ENCODE peak calls at places on chromosomes 6 and 20, in seven cellular contexts. R is omental fat pad, J is progenitor cell of endocrine pancreas, L is hepatocyte, P is WTC11, S is gastrocnemius medialis, O is mesothelial cell of epicardium. W is an unnamed sample.

GRCh38 chr6:52201493-52201892 is 15.3 kb downstream of the IL17A start:
- DNase-seq in O (no peak), S (no peak), J (no peak), L (no peak), R (no peak), P (no peak), W (no peak)

GRCh38 chr6:12324096-12324495 is 33.9 kb downstream of the EDN1 start:
- DNase-seq in J (no peak), S (no peak), L (peak), P (no peak), R (no peak), O (no peak), W (peak)

GRCh38 chr6:111748247-111748647 is 125.0 kb downstream of the FYN start:
- DNase-seq in L (no peak), O (no peak), P (no peak), R (no peak), J (no peak), S (no peak), W (no peak)

GRCh38 chr20:7113577-7114466 is 346.3 kb downstream of the BMP2 start:
- DNase-seq in L (peak), P (peak), J (no peak), R (no peak), O (peak), S (no peak), W (no peak)

GRCh38 chr6:169804427-169804826 is 53.0 kb downstream of the ERMARD start:
- DNase-seq in S (no peak), O (no peak), J (no peak), P (no peak), R (no peak), L (no peak), W (no peak)

GRCh38 chr6:111900731-111901130 is 27.5 kb upstream of the FYN start:
- DNase-seq in R (no peak), J (no peak), O (no peak), L (no peak), P (no peak), S (no peak), W (no peak)

GRCh38 chr6:113967777-113968176 is 3.2 kb downstream of the HDAC2 start:
- DNase-seq in L (no peak), O (no peak), J (no peak), P (no peak), S (no peak), R (no peak), W (no peak)

GRCh38 chr20:46057856-46058655 is 29.0 kb downstream of the SLC12A5 start:
- DNase-seq in R (no peak), P (peak), L (peak), O (no peak), J (peak), S (no peak), W (peak)

GRCh38 chr6:155599571-155599970 is 143.9 kb upstream of the NOX3 start:
- DNase-seq in J (no peak), P (no peak), S (no peak), O (no peak), L (no peak), R (no peak), W (no peak)

GRCh38 chr20:1900321-1900791 is 5.1 kb downstream of the SIRPA start:
- DNase-seq in J (peak), L (peak), S (no peak), P (peak), R (no peak), O (peak), W (no peak)

GRCh38 chr6:34238507-34239239 is 2.0 kb downstream of the HMGA1 start:
- DNase-seq in J (no peak), O (no peak), S (no peak), L (no peak), P (no peak), R (no peak), W (no peak)

GRCh38 chr6:68728124-68728523 is 93.0 kb downstream of the ADGRB3 start:
- DNase-seq in O (no peak), S (no peak), P (no peak), L (no peak), R (no peak), J (no peak), W (no peak)

GRCh38 chr6:106939848-106940247 is 34.7 kb downstream of the CD24 start:
- DNase-seq in P (no peak), J (no peak), O (no peak), L (no peak), S (no peak), R (no peak), W (no peak)

GRCh38 chr6:166776571-166776970 is 149.5 kb upstream of the RPS6KA2 start:
- DNase-seq in R (no peak), S (no peak), L (no peak), O (peak), P (no peak), J (no peak), W (peak)

GRCh38 chr20:47328841-47329448 is 27.6 kb downstream of the ZMYND8 start:
- DNase-seq in P (no peak), O (no peak), J (no peak), R (no peak), L (no peak), S (no peak), W (no peak)

GRCh38 chr6:97668716-97669115 is 385.7 kb upstream of the MMS22L start:
- DNase-seq in R (no peak), J (no peak), L (no peak), S (no peak), P (no peak), O (no peak), W (no peak)

GRCh38 chr6:25138697-25139051 is 140.5 kb upstream of the CARMIL1 start:
- DNase-seq in P (no peak), O (no peak), J (no peak), L (no peak), R (no peak), S (no peak), W (no peak)

GRCh38 chr6:151495380-151495779 is 1.6 kb downstream of the CCDC170 start:
- DNase-seq in P (no peak), L (no peak), R (no peak), J (no peak), O (no peak), S (no peak), W (no peak)

GRCh38 chr6:163708459-163708858 is 293.9 kb downstream of the QKI start:
- DNase-seq in O (no peak), R (no peak), P (no peak), J (no peak), S (peak), L (no peak), W (no peak)

DNA sequence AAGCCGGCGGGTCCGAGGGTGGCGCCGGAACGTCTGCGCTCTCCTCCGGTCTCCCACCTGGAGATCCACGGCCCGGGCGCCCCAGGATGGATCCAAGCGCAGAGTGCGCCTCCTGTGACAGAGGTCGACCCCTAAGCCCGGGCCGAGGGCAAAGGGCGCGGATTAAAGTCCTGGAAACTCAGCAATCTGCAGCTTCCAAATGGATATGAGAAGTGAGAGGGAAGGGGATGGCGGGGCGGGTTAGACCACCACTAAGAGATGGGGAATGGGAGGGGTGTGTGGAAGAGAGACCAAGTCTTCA is 661 bp upstream of the MICAL1 start:
- DNase-seq in O (no peak), J (no peak), S (no peak), L (no peak), P (peak), R (no peak), W (no peak)
- TF ChIP-seq CTCF in O (no peak), J (no peak), S (no peak), L (no peak), P (no peak), R (no peak), W (no peak)

DNA sequence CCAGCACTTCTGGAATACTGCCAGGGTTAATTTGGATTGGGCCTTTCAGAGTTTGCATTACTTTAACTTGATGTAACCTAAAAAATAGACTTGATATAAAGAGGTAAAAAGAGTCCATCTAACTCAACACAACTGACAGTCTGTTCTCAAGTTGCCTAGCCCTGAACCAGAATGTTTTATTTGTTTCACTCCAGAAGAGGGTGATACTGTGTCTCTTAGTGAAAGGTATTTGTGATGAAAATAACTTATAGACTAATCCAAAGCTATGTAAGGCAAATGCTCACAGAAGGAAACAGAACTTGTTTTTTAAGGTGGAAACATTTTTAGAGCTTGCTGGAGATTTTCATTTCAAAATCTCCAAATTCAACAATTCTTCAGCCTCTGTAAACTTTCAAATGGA is 469.1 kb upstream of the RUNX2 start:
- DNase-seq in R (no peak), O (no peak), J (no peak), S (no peak), P (no peak), L (no peak), W (no peak)
- TF ChIP-seq CTCF in R (no peak), O (no peak), J (no peak), S (no peak), P (no peak), L (no peak), W (peak)

GRCh38 chr20:63706852-63707557 is 771 bp downstream of the ARFRP1 start:
- DNase-seq in O (no peak), P (peak), J (peak), R (no peak), L (peak), S (no peak), W (peak)
- TF ChIP-seq CTCF in O (no peak), P (peak), J (peak), R (no peak), L (peak), S (no peak), W (peak)

DNA sequence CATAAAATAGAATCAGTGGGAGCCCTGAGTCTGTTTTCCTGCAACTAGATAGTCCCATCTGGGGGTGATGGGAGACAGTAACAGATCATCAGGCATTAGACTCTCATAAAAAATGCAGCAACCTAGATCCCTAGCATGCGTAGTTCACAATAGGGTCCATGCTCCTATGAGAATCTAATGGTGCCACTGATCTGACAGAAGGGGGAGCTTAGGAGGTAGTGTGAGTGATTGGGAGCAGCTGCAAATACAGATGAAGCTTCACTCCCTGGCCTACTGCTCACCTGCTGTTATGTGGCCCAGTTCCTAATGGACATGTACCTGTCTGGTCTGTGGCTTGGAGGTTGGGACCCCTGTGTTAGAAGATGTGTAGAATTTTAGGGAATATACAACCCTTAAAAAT is 904.5 kb upstream of the EPHA7 start:
- DNase-seq in S (no peak), L (peak), P (peak), O (no peak), J (no peak), R (no peak), W (no peak)
- TF ChIP-seq CTCF in S (no peak), L (peak), P (no peak), O (no peak), J (peak), R (no peak), W (peak)

DNA sequence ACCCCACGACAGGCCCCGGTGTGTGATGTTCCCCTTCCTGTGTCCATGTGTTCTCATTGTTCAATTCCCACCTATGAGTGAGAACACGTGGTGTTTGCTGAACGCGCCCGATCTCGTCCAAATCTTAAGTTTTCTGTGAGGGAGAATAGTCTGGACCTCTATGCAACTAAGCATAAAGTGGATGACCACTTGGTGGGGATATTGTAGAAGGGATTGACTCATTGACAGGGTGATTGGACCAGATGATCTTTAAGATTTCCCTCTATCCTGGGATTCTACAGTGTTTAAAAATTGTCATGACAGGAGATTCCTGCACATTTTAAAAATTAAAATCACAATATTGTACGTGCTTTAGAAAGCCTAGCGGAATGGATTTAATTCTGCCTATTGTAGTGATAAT is 141.3 kb downstream of the TRMT11 start:
- DNase-seq in R (no peak), J (no peak), L (no peak), O (no peak), P (no peak), S (no peak), W (no peak)
- TF ChIP-seq CTCF in R (no peak), J (no peak), L (peak), O (no peak), P (no peak), S (no peak), W (peak)